ENCODE peak calls at places on chromosomes 5 and 9, in five cellular contexts. One of them, this sample, is unnamed.
A peak's percentile ranks its signal among the peaks of the same experiment; 100 is the strongest.

GRCh38 chr5:113330533-113331200 is 104.1 kb downstream of the TSSK1B start:
- DNase-seq in PC-9: peak; percentile 49
- DNase-seq in tibial artery: no peak
- DNase-seq in cardiac muscle cell: peak; percentile 59
- DNase-seq in IMR-90: peak; percentile 60
- DNase-seq in this sample: no peak

GRCh38 chr5:38831909-38832308 is 13.9 kb upstream of the OSMR start:
- DNase-seq in cardiac muscle cell: peak; percentile 63
- DNase-seq in PC-9: no peak
- DNase-seq in tibial artery: no peak
- DNase-seq in IMR-90: peak; percentile 45
- DNase-seq in this sample: no peak

GRCh38 chr9:82147798-82148440 is 159.3 kb downstream of the SPATA31D1 start:
- DNase-seq in IMR-90: no peak
- DNase-seq in tibial artery: no peak
- DNase-seq in cardiac muscle cell: no peak
- DNase-seq in PC-9: no peak
- DNase-seq in this sample: no peak

GRCh38 chr9:93071464-93071863 is 13.0 kb downstream of the SUSD3 start:
- DNase-seq in IMR-90: peak; percentile 18
- DNase-seq in tibial artery: no peak
- DNase-seq in cardiac muscle cell: no peak
- DNase-seq in PC-9: no peak
- DNase-seq in this sample: peak; percentile 59

GRCh38 chr5:180519098-180519497 is 24.9 kb downstream of the CNOT6 start:
- DNase-seq in PC-9: no peak
- DNase-seq in tibial artery: no peak
- DNase-seq in cardiac muscle cell: no peak
- DNase-seq in IMR-90: peak; percentile 55
- DNase-seq in this sample: no peak

GRCh38 chr9:98994226-98995058 is 50.7 kb downstream of the COL15A1 start:
- DNase-seq in cardiac muscle cell: no peak
- DNase-seq in tibial artery: no peak
- DNase-seq in PC-9: no peak
- DNase-seq in IMR-90: no peak
- DNase-seq in this sample: peak; percentile 9

GRCh38 chr5:91132552-91132951 is 250.6 kb downstream of the ARRDC3 start:
- DNase-seq in tibial artery: no peak
- DNase-seq in cardiac muscle cell: no peak
- DNase-seq in IMR-90: no peak
- DNase-seq in PC-9: no peak
- DNase-seq in this sample: no peak

GRCh38 chr5:113806250-113806649 is 292.8 kb downstream of the YTHDC2 start:
- DNase-seq in PC-9: no peak
- DNase-seq in cardiac muscle cell: peak; percentile 17
- DNase-seq in IMR-90: peak; percentile 34
- DNase-seq in tibial artery: no peak
- DNase-seq in this sample: no peak

GRCh38 chr9:109997682-109998081 is 210.3 kb downstream of the C9orf152 start:
- DNase-seq in tibial artery: no peak
- DNase-seq in cardiac muscle cell: no peak
- DNase-seq in IMR-90: no peak
- DNase-seq in PC-9: no peak
- DNase-seq in this sample: no peak

GRCh38 chr5:74206571-74207550 is 433.7 kb downstream of the ENC1 start:
- DNase-seq in PC-9: no peak
- DNase-seq in IMR-90: peak; percentile 78
- DNase-seq in tibial artery: peak; percentile 77
- DNase-seq in cardiac muscle cell: no peak
- DNase-seq in this sample: peak; percentile 82

GRCh38 chr5:34534237-34535108 is 121.7 kb upstream of the RAI14 start:
- DNase-seq in cardiac muscle cell: no peak
- DNase-seq in IMR-90: peak; percentile 97
- DNase-seq in PC-9: no peak
- DNase-seq in tibial artery: no peak
- DNase-seq in this sample: no peak

GRCh38 chr5:135207866-135208265 is 173.8 kb upstream of the PITX1 start:
- DNase-seq in PC-9: no peak
- DNase-seq in cardiac muscle cell: no peak
- DNase-seq in tibial artery: peak; percentile 20
- DNase-seq in IMR-90: no peak
- DNase-seq in this sample: no peak

GRCh38 chr5:124651663-124652513 is 94.6 kb downstream of the ZNF608 start:
- DNase-seq in PC-9: peak; percentile 38
- DNase-seq in tibial artery: peak; percentile 85
- DNase-seq in IMR-90: no peak
- DNase-seq in cardiac muscle cell: peak; percentile 89
- DNase-seq in this sample: peak; percentile 90

GRCh38 chr9:37419204-37419603 is 3.3 kb upstream of the GRHPR start:
- DNase-seq in cardiac muscle cell: no peak
- DNase-seq in tibial artery: no peak
- DNase-seq in IMR-90: no peak
- DNase-seq in PC-9: no peak
- DNase-seq in this sample: no peak

GRCh38 chr9:87158779-87159178 is 211.5 kb upstream of the GAS1 start:
- DNase-seq in tibial artery: no peak
- DNase-seq in IMR-90: no peak
- DNase-seq in cardiac muscle cell: no peak
- DNase-seq in PC-9: no peak
- DNase-seq in this sample: no peak

GRCh38 chr5:174059247-174059646 is 13.7 kb downstream of the NSG2 start:
- DNase-seq in cardiac muscle cell: no peak
- DNase-seq in tibial artery: no peak
- DNase-seq in IMR-90: no peak
- DNase-seq in PC-9: no peak
- DNase-seq in this sample: no peak

GRCh38 chr5:149497357-149497756 is 53.9 kb downstream of the CSNK1A1 start:
- DNase-seq in IMR-90: peak; percentile 98
- DNase-seq in PC-9: no peak
- DNase-seq in tibial artery: no peak
- DNase-seq in cardiac muscle cell: no peak
- DNase-seq in this sample: no peak

GRCh38 chr9:113592806-113593575 is 129.5 kb downstream of the RGS3 start:
- DNase-seq in IMR-90: no peak
- DNase-seq in PC-9: no peak
- DNase-seq in cardiac muscle cell: no peak
- DNase-seq in tibial artery: no peak
- DNase-seq in this sample: no peak

GRCh38 chr5:177295929-177296328 is 7.6 kb downstream of the RAB24 start:
- DNase-seq in cardiac muscle cell: no peak
- DNase-seq in PC-9: no peak
- DNase-seq in IMR-90: no peak
- DNase-seq in tibial artery: no peak
- DNase-seq in this sample: no peak

GRCh38 chr5:177291735-177292134 is 11.8 kb downstream of the RAB24 start:
- DNase-seq in PC-9: no peak
- DNase-seq in cardiac muscle cell: no peak
- DNase-seq in tibial artery: no peak
- DNase-seq in IMR-90: no peak
- DNase-seq in this sample: no peak

GRCh38 chr5:177296581-177296980 is 6.9 kb downstream of the RAB24 start:
- DNase-seq in PC-9: no peak
- DNase-seq in tibial artery: no peak
- DNase-seq in cardiac muscle cell: no peak
- DNase-seq in IMR-90: no peak
- DNase-seq in this sample: no peak

GRCh38 chr5:177294632-177295031 is 8.9 kb downstream of the RAB24 start:
- DNase-seq in PC-9: no peak
- DNase-seq in IMR-90: no peak
- DNase-seq in tibial artery: no peak
- DNase-seq in cardiac muscle cell: no peak
- DNase-seq in this sample: no peak

GRCh38 chr5:177293819-177294581 is 9.5 kb downstream of the RAB24 start:
- DNase-seq in tibial artery: no peak
- DNase-seq in PC-9: no peak
- DNase-seq in IMR-90: no peak
- DNase-seq in cardiac muscle cell: no peak
- DNase-seq in this sample: no peak
- H3K36me3 ChIP-seq in tibial artery: peaks cover 77% of the 10 kb centered on the region
- H3K36me3 ChIP-seq in PC-9: peaks cover 24% of the 10 kb centered on the region
- H3K36me3 ChIP-seq in IMR-90: peaks cover 51% of the 10 kb centered on the region
- H3K36me3 ChIP-seq in cardiac muscle cell: peaks cover 48% of the 10 kb centered on the region
- H3K36me3 ChIP-seq in this sample: no peaks in the 10 kb centered on the region

DNA sequence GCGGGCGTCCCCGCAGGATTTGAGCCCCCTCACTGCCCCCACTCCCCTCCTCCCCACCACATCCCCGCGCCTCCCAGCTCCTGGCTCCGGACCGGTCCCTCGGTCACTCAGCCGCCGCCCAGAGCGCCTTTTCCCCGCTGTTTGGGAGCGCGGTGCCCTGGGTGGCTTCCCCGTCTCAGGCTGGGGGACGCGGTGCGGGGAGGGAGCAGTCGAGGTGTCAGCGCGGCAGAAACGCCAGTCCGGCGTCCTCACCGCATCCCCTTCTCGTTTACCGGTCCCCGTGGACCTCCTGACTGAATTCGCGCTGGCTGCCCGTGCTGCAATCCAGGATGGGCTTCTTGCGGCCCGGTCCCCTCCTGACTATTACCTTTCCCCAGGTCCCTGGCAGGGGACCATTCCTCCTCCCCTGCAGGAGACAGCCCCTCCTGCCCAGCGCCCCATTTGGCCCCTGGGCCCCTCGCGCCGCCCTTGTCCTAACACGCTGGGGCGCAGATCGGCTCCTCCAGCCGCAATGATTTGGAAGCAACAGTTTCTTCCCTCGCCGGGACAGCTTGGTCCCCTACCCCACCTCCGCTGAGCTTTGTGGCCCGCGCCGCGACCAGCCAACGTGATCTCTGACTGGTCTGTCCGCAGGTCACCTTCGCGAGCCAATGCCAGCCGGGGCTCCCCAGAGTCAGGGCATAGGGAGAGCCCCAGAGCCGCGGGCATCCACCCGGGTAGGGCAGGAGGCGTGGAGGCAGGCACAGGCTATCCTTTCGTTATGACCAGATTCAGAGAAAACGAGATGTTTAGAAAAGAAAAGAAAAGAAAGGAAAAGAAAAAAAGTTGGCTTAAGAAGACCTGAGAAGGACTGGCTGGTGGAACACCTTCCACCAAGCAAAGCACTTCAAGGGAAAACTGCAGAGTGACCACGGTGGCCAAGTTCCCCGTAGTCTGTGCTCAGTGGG is 1.2 kb downstream of the ANKRD33B start:
- DNase-seq in cardiac muscle cell: peak; percentile 44
- DNase-seq in PC-9: no peak
- DNase-seq in IMR-90: no peak
- DNase-seq in tibial artery: peak; percentile 70
- DNase-seq in this sample: no peak
- H3K4me1 ChIP-seq in cardiac muscle cell: peaks cover 36% of the 10 kb centered on the region
- H3K4me1 ChIP-seq in PC-9: peaks cover 46% of the 10 kb centered on the region
- H3K4me1 ChIP-seq in IMR-90: peaks cover 28% of the 10 kb centered on the region
- H3K4me1 ChIP-seq in tibial artery: peaks cover 20% of the 10 kb centered on the region
- H3K4me1 ChIP-seq in this sample: peaks cover 13% of the 10 kb centered on the region

DNA sequence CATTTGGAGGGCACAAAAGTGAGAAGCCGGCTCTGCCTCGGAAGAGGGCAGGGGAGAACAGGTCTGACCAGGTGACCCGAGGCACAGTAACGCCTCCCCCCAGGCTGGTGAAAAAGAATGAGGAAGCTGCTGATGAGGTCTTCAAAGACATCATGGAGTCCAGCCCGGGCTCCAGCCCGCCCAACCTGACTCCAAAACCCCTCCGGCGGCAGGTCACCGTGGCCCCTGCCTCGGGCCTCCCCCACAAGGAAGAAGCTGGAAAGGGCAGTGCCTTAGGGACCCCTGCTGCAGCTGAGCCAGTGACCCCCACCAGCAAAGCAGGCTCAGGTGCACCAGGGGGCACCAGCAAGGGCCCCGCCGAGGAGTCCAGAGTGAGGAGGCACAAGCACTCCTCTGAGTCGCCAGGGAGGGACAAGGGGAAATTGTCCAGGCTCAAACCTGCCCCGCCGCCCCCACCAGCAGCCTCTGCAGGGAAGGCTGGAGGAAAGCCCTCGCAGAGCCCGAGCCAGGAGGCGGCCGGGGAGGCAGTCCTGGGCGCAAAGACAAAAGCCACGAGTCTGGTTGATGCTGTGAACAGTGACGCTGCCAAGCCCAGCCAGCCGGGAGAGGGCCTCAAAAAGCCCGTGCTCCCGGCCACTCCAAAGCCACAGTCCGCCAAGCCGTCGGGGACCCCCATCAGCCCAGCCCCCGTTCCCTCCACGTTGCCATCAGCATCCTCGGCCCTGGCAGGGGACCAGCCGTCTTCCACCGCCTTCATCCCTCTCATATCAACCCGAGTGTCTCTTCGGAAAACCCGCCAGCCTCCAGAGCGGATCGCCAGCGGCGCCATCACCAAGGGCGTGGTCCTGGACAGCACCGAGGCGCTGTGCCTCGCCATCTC is 11.8 kb downstream of the QRFP start:
- DNase-seq in tibial artery: peak; percentile 71
- DNase-seq in cardiac muscle cell: no peak
- DNase-seq in IMR-90: no peak
- DNase-seq in PC-9: no peak
- DNase-seq in this sample: no peak
- H3K36me3 ChIP-seq in tibial artery: peaks cover 98% of the 10 kb centered on the region
- H3K36me3 ChIP-seq in cardiac muscle cell: peaks cover 72% of the 10 kb centered on the region
- H3K36me3 ChIP-seq in IMR-90: peaks cover 86% of the 10 kb centered on the region
- H3K36me3 ChIP-seq in PC-9: no peaks in the 10 kb centered on the region
- H3K36me3 ChIP-seq in this sample: no peaks in the 10 kb centered on the region

GRCh38 chr9:14315754-14316573 is 2.0 kb upstream of the NFIB start:
- DNase-seq in IMR-90: no peak
- DNase-seq in cardiac muscle cell: peak; percentile 43
- DNase-seq in PC-9: no peak
- DNase-seq in tibial artery: peak; percentile 73
- DNase-seq in this sample: peak; percentile 29
- H3K4me1 ChIP-seq in IMR-90: peaks cover 3% of the 10 kb centered on the region
- H3K4me1 ChIP-seq in cardiac muscle cell: peaks cover 3% of the 10 kb centered on the region
- H3K4me1 ChIP-seq in PC-9: peaks cover 32% of the 10 kb centered on the region
- H3K4me1 ChIP-seq in tibial artery: peaks cover 18% of the 10 kb centered on the region
- H3K4me1 ChIP-seq in this sample: peaks cover 20% of the 10 kb centered on the region

DNA sequence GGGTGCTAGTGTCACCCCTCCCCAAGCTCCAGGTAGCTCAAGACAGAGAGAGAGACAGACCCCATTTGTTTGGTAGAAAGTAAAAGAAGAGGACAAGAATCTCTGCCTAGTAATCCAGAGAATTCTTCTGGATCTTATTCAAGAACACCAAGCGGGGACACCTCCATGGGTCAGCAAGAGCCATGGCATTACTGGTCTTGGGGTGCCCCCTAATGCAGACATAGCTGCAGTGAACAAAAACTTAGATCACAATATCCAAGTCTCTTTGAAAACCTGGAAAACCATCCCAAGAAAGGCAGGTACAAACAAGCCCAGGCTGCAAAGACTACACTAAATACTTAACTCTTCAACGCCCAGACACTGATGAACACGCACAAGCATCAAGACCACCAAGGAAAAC is 29.9 kb upstream of the PDE4D start:
- DNase-seq in PC-9: no peak
- DNase-seq in tibial artery: no peak
- DNase-seq in IMR-90: peak; percentile 30
- DNase-seq in cardiac muscle cell: peak; percentile 2
- DNase-seq in this sample: no peak
- H3K36me3 ChIP-seq in PC-9: no peaks in the 10 kb centered on the region
- H3K36me3 ChIP-seq in tibial artery: no peaks in the 10 kb centered on the region
- H3K36me3 ChIP-seq in IMR-90: no peaks in the 10 kb centered on the region
- H3K36me3 ChIP-seq in cardiac muscle cell: no peaks in the 10 kb centered on the region
- H3K36me3 ChIP-seq in this sample: no peaks in the 10 kb centered on the region

GRCh38 chr9:136947955-136948510 is 3.0 kb downstream of the C8G start:
- DNase-seq in cardiac muscle cell: peak; percentile 74
- DNase-seq in PC-9: peak; percentile 61
- DNase-seq in IMR-90: peak; percentile 4
- DNase-seq in tibial artery: no peak
- DNase-seq in this sample: peak; percentile 71
- H3K4me1 ChIP-seq in cardiac muscle cell: peaks cover 17% of the 10 kb centered on the region
- H3K4me1 ChIP-seq in PC-9: peaks cover 24% of the 10 kb centered on the region
- H3K4me1 ChIP-seq in IMR-90: peaks cover 4% of the 10 kb centered on the region
- H3K4me1 ChIP-seq in tibial artery: peaks cover 35% of the 10 kb centered on the region
- H3K4me1 ChIP-seq in this sample: peaks cover 64% of the 10 kb centered on the region

This sample was measured in testis.